ENCODE peak calls at places on chromosomes 11 and 22, in five cellular contexts. One of them, this sample, is unnamed.

GRCh38 chr22:39135092-39135896 is 17.2 kb downstream of the CBX7 start:
- DNase-seq in WTC11: peak
- DNase-seq in HepG2: peak
- DNase-seq in K562: peak
- DNase-seq in H1: peak
- DNase-seq in this sample: no peak

GRCh38 chr11:27041141-27041869 is 690 bp downstream of the BBOX1 start:
- DNase-seq in WTC11: no peak
- DNase-seq in H1: no peak
- DNase-seq in HepG2: no peak
- DNase-seq in K562: no peak
- DNase-seq in this sample: no peak

GRCh38 chr11:113906038-113906437 is 1.4 kb downstream of the HTR3B start:
- DNase-seq in H1: no peak
- DNase-seq in HepG2: peak
- DNase-seq in WTC11: peak
- DNase-seq in K562: no peak
- DNase-seq in this sample: no peak

GRCh38 chr11:68040121-68040956 is 1.5 kb downstream of the TCIRG1 start:
- DNase-seq in K562: no peak
- DNase-seq in WTC11: peak
- DNase-seq in HepG2: peak
- DNase-seq in H1: peak
- DNase-seq in this sample: peak

GRCh38 chr11:46906596-46906995 is 11.8 kb downstream of the LRP4 start:
- DNase-seq in HepG2: no peak
- DNase-seq in H1: peak
- DNase-seq in K562: no peak
- DNase-seq in WTC11: peak
- DNase-seq in this sample: no peak

GRCh38 chr11:85705805-85706204 is 19.8 kb upstream of the CCDC89 start:
- DNase-seq in K562: no peak
- DNase-seq in H1: no peak
- DNase-seq in WTC11: no peak
- DNase-seq in HepG2: no peak
- DNase-seq in this sample: no peak

GRCh38 chr11:70398834-70399680 is 728 bp downstream of the CTTN start:
- DNase-seq in K562: no peak
- DNase-seq in HepG2: no peak
- DNase-seq in WTC11: no peak
- DNase-seq in H1: no peak
- DNase-seq in this sample: no peak

GRCh38 chr11:65366340-65366773 is 11.8 kb downstream of the TIGD3 start:
- DNase-seq in H1: no peak
- DNase-seq in HepG2: peak
- DNase-seq in WTC11: no peak
- DNase-seq in K562: peak
- DNase-seq in this sample: no peak

GRCh38 chr22:37607912-37608476 is 640 bp upstream of the GGA1 start:
- DNase-seq in HepG2: no peak
- DNase-seq in H1: no peak
- DNase-seq in K562: no peak
- DNase-seq in WTC11: no peak
- DNase-seq in this sample: peak

GRCh38 chr11:75077316-75077715 is 19.4 kb downstream of the OR2AT4 start:
- DNase-seq in H1: no peak
- DNase-seq in HepG2: no peak
- DNase-seq in K562: no peak
- DNase-seq in WTC11: no peak
- DNase-seq in this sample: no peak

GRCh38 chr22:43118953-43119458 is 8.5 kb downstream of the BIK start:
- DNase-seq in HepG2: no peak
- DNase-seq in WTC11: no peak
- DNase-seq in K562: no peak
- DNase-seq in H1: no peak
- DNase-seq in this sample: peak
- TF ChIP-seq ATF2 in HepG2: no peak
- TF ChIP-seq ATF2 in WTC11: no peak
- TF ChIP-seq ATF2 in K562: no peak
- TF ChIP-seq ATF2 in H1: no peak
- TF ChIP-seq ATF2 in this sample: no peak

DNA sequence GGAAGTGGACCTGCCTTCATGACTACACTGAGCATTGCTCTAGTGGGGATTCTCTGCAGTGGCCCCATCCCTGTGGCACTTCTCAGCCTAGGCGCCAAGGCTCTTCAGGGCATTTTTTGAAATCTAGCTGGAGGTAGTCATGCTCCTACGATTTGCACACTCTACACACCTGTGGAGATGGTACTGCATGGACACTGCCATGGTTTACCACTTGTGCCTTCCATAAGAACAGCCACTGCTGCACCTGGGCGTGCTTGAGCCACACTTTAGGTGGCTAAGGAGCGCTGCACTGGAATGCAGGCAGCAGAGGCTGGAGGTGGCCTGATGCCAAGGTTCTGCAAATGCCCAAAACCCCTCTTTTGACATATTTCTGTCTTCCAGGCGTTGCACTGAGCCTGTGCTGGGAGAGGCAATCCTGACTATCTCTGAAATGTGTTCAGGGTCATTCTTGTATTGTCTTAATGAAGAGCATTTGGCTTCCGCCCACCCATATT is 24.3 kb downstream of the IZUMO1R start:
- DNase-seq in K562: no peak
- DNase-seq in H1: no peak
- DNase-seq in HepG2: no peak
- DNase-seq in WTC11: no peak
- DNase-seq in this sample: no peak
- TF ChIP-seq ATF2 in K562: no peak
- TF ChIP-seq ATF2 in H1: no peak
- TF ChIP-seq ATF2 in HepG2: no peak
- TF ChIP-seq ATF2 in WTC11: no peak
- TF ChIP-seq ATF2 in this sample: no peak

GRCh38 chr11:117180661-117181585 is 2.4 kb downstream of the SIDT2 start:
- DNase-seq in K562: peak
- DNase-seq in HepG2: peak
- DNase-seq in H1: peak
- DNase-seq in WTC11: peak
- DNase-seq in this sample: peak
- TF ChIP-seq ATF2 in K562: no peak
- TF ChIP-seq ATF2 in HepG2: no peak
- TF ChIP-seq ATF2 in H1: peak
- TF ChIP-seq ATF2 in WTC11: no peak
- TF ChIP-seq ATF2 in this sample: no peak

DNA sequence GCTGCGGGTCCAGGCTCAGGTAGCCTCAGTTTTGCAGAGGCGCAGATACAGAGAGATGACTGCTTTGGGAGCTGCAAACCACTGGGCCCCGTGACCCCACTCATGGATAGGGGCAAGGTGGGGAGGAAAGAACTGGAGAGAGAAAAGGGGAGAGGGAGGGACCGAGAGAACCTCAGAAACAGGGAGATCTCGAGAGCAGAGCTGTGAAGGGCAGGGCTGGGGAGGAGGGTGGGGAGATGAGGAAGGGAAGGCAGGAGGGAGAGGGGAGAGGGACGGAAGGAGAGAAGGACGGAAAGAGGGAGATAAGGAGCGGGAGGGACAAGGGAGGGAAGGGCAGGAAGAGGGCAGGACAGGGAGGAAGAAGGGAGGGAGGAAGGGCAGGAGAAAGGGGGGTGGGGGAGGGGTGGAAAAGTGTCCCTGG is 46.3 kb downstream of the IGLL1 start:
- DNase-seq in WTC11: no peak
- DNase-seq in H1: no peak
- DNase-seq in K562: peak
- DNase-seq in HepG2: no peak
- DNase-seq in this sample: no peak
- TF ChIP-seq ATF2 in WTC11: no peak
- TF ChIP-seq ATF2 in H1: no peak
- TF ChIP-seq ATF2 in K562: no peak
- TF ChIP-seq ATF2 in HepG2: no peak
- TF ChIP-seq ATF2 in this sample: no peak

GRCh38 chr11:43580735-43581369 is 99.7 kb upstream of the HSD17B12 start:
- DNase-seq in WTC11: peak
- DNase-seq in HepG2: no peak
- DNase-seq in K562: peak
- DNase-seq in H1: peak
- DNase-seq in this sample: no peak

GRCh38 chr11:43577566-43578264 is 102.8 kb upstream of the HSD17B12 start:
- DNase-seq in HepG2: no peak
- DNase-seq in K562: no peak
- DNase-seq in H1: no peak
- DNase-seq in WTC11: no peak
- DNase-seq in this sample: no peak

GRCh38 chr11:43579919-43580276 is 100.6 kb upstream of the HSD17B12 start:
- DNase-seq in H1: peak
- DNase-seq in HepG2: no peak
- DNase-seq in WTC11: peak
- DNase-seq in K562: peak
- DNase-seq in this sample: no peak

GRCh38 chr11:43578346-43579170 is 102.0 kb upstream of the HSD17B12 start:
- DNase-seq in WTC11: no peak
- DNase-seq in HepG2: no peak
- DNase-seq in K562: no peak
- DNase-seq in H1: peak
- DNase-seq in this sample: no peak

DNA sequence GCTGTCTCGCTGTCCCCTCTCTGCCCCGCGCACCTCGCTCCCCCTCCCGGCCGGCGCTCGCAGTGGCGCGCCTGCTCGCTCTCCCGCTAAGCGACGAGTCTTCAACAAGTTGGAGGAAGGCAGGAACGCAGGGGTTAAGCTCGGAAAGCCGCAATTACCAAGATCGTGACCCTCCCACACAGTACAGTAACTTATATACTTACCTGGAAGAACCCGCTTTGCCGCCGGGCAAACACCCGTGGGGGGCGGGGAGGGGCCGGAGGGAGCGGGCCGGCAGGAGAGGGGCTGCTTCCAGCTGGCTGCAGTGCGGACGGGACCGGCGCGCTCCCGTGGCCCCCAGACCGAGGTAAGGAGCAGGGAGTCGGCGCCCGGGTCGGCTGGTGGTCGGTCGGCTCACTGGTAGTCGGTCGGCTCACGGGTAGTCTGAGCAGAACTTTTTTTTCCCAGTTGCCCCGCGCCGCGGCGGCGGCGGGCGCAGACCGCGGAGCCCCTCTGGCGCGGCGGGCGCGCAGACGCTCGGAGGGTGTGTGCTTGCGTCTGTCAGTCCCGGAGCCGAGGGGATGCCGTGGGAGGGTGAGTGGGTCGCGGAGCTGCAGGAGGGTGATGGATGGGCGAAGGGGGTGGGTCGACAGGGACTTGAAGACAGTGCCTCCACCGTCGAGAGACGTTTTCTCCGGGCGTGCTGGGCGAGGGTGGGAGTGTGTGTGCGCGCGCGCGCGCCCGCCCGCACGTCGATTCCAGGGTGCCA is 101.2 kb upstream of the HSD17B12 start:
- DNase-seq in K562: peak
- DNase-seq in WTC11: peak
- DNase-seq in H1: peak
- DNase-seq in HepG2: no peak
- DNase-seq in this sample: no peak
- TF ChIP-seq ATF2 in K562: no peak
- TF ChIP-seq ATF2 in WTC11: no peak
- TF ChIP-seq ATF2 in H1: no peak
- TF ChIP-seq ATF2 in HepG2: no peak
- TF ChIP-seq ATF2 in this sample: no peak

DNA sequence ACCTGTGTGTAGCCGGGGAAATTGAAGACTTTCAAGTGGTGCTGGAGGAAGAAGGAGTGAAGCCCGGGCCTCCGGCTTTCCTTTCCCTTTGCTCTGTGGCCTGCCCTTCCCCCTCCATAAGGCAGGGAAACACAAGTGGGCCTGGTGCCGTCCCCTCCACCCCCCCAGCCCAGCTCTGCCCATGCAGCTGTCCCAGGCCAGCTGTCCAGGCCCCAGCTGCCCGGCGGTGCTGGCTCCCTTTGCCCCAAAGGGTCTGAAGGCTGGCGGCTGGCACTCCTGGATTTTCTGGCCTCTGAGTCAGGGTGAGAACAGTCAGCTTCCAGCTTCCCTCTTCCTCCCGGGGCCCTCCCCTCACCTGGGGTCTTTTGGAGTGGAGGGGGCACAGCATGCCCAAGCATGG is 27.7 kb downstream of the CD82 start:
- DNase-seq in K562: no peak
- DNase-seq in WTC11: no peak
- DNase-seq in H1: no peak
- DNase-seq in HepG2: no peak
- DNase-seq in this sample: no peak
- TF ChIP-seq ATF2 in K562: no peak
- TF ChIP-seq ATF2 in WTC11: no peak
- TF ChIP-seq ATF2 in H1: no peak
- TF ChIP-seq ATF2 in HepG2: no peak
- TF ChIP-seq ATF2 in this sample: no peak

DNA sequence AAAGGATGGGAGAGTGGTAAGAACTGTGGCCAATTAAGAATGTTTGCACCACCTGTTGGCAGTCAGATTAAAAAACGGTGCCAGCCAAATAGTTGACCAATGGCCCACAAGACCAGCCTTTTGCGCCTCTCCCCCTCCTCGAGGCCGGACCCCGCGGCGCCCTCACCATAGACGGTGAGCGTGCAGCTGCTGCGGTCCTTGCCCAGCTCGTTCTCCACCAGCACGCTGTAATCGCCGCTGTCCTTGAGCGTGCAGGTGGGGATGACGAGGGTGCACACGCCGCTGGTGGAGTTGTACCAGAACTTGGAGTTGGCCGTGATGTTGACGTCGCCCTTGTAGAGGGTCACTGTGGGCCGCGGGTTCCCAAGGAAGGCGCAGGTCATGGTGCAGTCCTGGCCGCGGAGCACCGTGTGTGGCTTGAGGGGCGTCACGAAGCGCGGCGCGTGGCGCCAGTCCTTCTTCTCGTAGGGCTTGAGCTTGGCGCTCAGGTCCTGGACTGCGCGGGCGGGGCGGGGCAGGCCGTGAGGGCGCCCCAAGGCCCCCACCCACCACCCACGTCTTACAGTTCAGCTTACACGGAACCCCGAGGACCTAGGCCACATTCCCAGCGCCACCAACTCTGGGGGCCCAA is 7.2 kb downstream of the TMEM86A start:
- DNase-seq in H1: no peak
- DNase-seq in K562: no peak
- DNase-seq in HepG2: no peak
- DNase-seq in WTC11: peak
- DNase-seq in this sample: no peak
- TF ChIP-seq ATF2 in H1: no peak
- TF ChIP-seq ATF2 in K562: no peak
- TF ChIP-seq ATF2 in HepG2: no peak
- TF ChIP-seq ATF2 in WTC11: no peak
- TF ChIP-seq ATF2 in this sample: no peak

GRCh38 chr22:29030618-29031235 is 30.9 kb downstream of the C22orf31 start:
- DNase-seq in K562: peak
- DNase-seq in H1: peak
- DNase-seq in HepG2: peak
- DNase-seq in WTC11: peak
- DNase-seq in this sample: no peak
- TF ChIP-seq ATF2 in K562: no peak
- TF ChIP-seq ATF2 in H1: no peak
- TF ChIP-seq ATF2 in HepG2: peak
- TF ChIP-seq ATF2 in WTC11: no peak
- TF ChIP-seq ATF2 in this sample: no peak

This sample was measured in GM12878.